ENCODE peak calls at places on chromosome 2, in nine cellular contexts. M is mesendoderm; U is spleen; K is brain microvascular endothelial cell; V is A549; B is AG04449; R is CD8-positive, alpha-beta memory T cell; D is fibroblast of lung; Z is body of pancreas. Q is an unnamed sample.

GRCh38 chr2:118049140-118050128 is 35.6 kb upstream of the CCDC93 start:
- DNase-seq in B (no peak), Z (no peak), R (no peak), U (no peak), D (no peak), K (no peak), M (no peak), V (no peak), Q (no peak)

GRCh38 chr2:7626139-7626537 is 708.9 kb downstream of the RNF144A start:
- DNase-seq in Z (no peak), D (no peak), V (no peak), M (no peak), U (no peak), R (no peak), B (no peak), K (no peak), Q (no peak)

GRCh38 chr2:37323770-37324535 is 680 bp downstream of the PRKD3 start:
- DNase-seq in B (no peak), U (peak), Z (peak), D (peak), M (peak), V (peak), K (peak), R (peak), Q (no peak)

GRCh38 chr2:25052948-25053477 is 11.1 kb downstream of the EFR3B start:
- DNase-seq in D (no peak), M (no peak), Z (no peak), R (no peak), B (no peak), V (no peak), U (no peak), K (no peak), Q (no peak)

GRCh38 chr2:173181982-173182381 is 106.3 kb downstream of the MAP3K20 start:
- DNase-seq in K (no peak), D (no peak), R (no peak), Z (no peak), V (no peak), M (no peak), B (no peak), U (no peak), Q (no peak)

GRCh38 chr2:131039908-131040660 is 53.2 kb downstream of the FAM168B start:
- DNase-seq in M (no peak), K (no peak), V (no peak), B (no peak), Z (no peak), U (peak), D (no peak), R (peak), Q (no peak)

GRCh38 chr2:100606332-100606731 is 43.5 kb downstream of the PDCL3 start:
- DNase-seq in D (no peak), B (no peak), R (no peak), M (no peak), U (no peak), K (no peak), V (no peak), Z (no peak), Q (no peak)

GRCh38 chr2:122531803-122532344 is 776.4 kb downstream of the TSN start:
- DNase-seq in D (no peak), R (no peak), K (peak), V (no peak), B (no peak), U (no peak), Z (no peak), M (peak), Q (no peak)

GRCh38 chr2:82823892-82824291 is 1635.2 kb downstream of the SUCLG1 start:
- DNase-seq in D (no peak), Z (no peak), U (no peak), B (no peak), M (no peak), K (no peak), R (no peak), V (no peak), Q (no peak)

GRCh38 chr2:109736177-109736827 is 57.8 kb upstream of the RGPD5 start:
- DNase-seq in M (peak), D (peak), Z (peak), V (peak), K (peak), U (peak), R (no peak), B (peak), Q (no peak)

GRCh38 chr2:8750221-8750620 is 68.4 kb downstream of the ID2 start:
- DNase-seq in R (no peak), D (no peak), K (no peak), U (no peak), B (no peak), V (no peak), M (no peak), Z (no peak), Q (no peak)

GRCh38 chr2:138829326-138829725 is 49.1 kb upstream of the NXPH2 start:
- DNase-seq in V (peak), M (peak), U (no peak), B (no peak), K (peak), R (no peak), D (peak), Z (peak), Q (no peak)

GRCh38 chr2:26033270-26033768 is 565 bp upstream of the RAB10 start:
- DNase-seq in M (peak), R (no peak), B (no peak), D (peak), V (peak), Z (no peak), K (peak), U (no peak), Q (no peak)

GRCh38 chr2:230358305-230358704 is 31.3 kb downstream of the SP140L start:
- DNase-seq in R (no peak), Z (no peak), K (no peak), D (peak), M (no peak), V (no peak), B (no peak), U (no peak), Q (no peak)

GRCh38 chr2:177545981-177546600 is 153.5 kb downstream of the AGPS start:
- DNase-seq in Z (no peak), U (no peak), B (no peak), V (no peak), D (no peak), K (no peak), R (no peak), M (peak), Q (no peak)

GRCh38 chr2:28979576-28980366 is 1.3 kb upstream of the TOGARAM2 start:
- DNase-seq in V (no peak), R (no peak), M (no peak), Z (no peak), U (no peak), D (no peak), K (no peak), B (no peak), Q (no peak)

GRCh38 chr2:46999857-47000678 is 84.5 kb upstream of the MCFD2 start:
- DNase-seq in Z (no peak), R (no peak), M (no peak), B (no peak), K (no peak), V (no peak), D (no peak), U (no peak), Q (no peak)

GRCh38 chr2:239382384-239382880 is 18.4 kb downstream of the HDAC4 start:
- DNase-seq in K (no peak), B (no peak), D (no peak), V (no peak), Z (no peak), R (no peak), M (no peak), U (peak), Q (no peak)

GRCh38 chr2:212364106-212364505 is 174.5 kb downstream of the ERBB4 start:
- DNase-seq in Z (no peak), D (peak), U (no peak), M (no peak), R (no peak), V (no peak), K (no peak), B (no peak), Q (peak)

GRCh38 chr2:168460561-168460960 is 4.5 kb downstream of the CERS6 start:
- DNase-seq in U (no peak), Z (no peak), M (no peak), B (no peak), D (no peak), R (no peak), V (no peak), K (no peak), Q (no peak)

DNA sequence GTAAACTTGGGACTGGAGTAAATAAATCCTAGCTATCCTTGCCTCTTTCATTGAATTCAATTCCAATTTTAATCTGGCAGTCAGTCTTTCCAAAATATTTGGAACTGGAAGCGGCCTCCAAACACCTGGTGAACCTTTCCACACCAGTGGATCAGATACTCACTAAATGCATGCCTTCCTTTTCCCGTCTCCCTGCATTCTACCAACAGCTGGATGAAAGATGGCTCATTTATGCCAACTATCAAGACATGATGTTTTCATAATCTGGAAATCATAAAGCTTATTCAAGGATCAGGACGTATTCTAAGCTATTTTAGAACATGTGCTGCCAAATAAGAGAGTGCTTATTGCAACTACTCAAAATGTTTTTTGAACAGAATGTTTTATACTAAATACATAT is 488.3 kb upstream of the SPHKAP start:
- DNase-seq in M (no peak), D (no peak), B (no peak), V (no peak), U (no peak), R (no peak), K (no peak), Z (no peak), Q (no peak)
- H3K4me3 ChIP-seq in M (no peak), D (no peak), B (no peak), V (no peak), U (no peak), R (no peak), K (no peak), Z (no peak), Q (no peak)

GRCh38 chr2:31235504-31235902 is 1.6 kb downstream of the EHD3 start:
- DNase-seq in R (no peak), Z (no peak), D (peak), M (peak), B (peak), U (no peak), K (peak), V (peak), Q (peak)

GRCh38 chr2:31233741-31234689 is at the start of gene EHD3:
- DNase-seq in D (peak), K (peak), Z (peak), U (peak), B (no peak), M (peak), R (peak), V (peak), Q (no peak)

GRCh38 chr2:31236433-31237205 is 2.7 kb downstream of the EHD3 start:
- DNase-seq in U (no peak), K (no peak), D (no peak), M (no peak), Z (no peak), V (no peak), B (no peak), R (no peak), Q (no peak)

GRCh38 chr2:31233216-31233615 is 736 bp upstream of the EHD3 start:
- DNase-seq in R (no peak), B (no peak), Z (no peak), M (peak), U (no peak), V (no peak), K (no peak), D (no peak), Q (no peak)

GRCh38 chr2:31234690-31235503 is 945 bp downstream of the EHD3 start:
- DNase-seq in B (no peak), U (no peak), K (no peak), M (no peak), V (no peak), R (no peak), Z (no peak), D (no peak), Q (no peak)
- H3K4me3 ChIP-seq in B (peak), U (peak), K (peak), M (peak), V (peak), R (peak), Z (peak), D (peak), Q (peak)

GRCh38 chr2:233061591-233062446 is 1.7 kb downstream of the INPP5D start:
- DNase-seq in Z (no peak), M (peak), U (peak), R (peak), V (no peak), D (peak), B (no peak), K (no peak), Q (no peak)

GRCh38 chr2:233060500-233061006 is 411 bp downstream of the INPP5D start:
- DNase-seq in B (no peak), M (no peak), K (no peak), D (no peak), V (no peak), R (no peak), Z (no peak), U (no peak), Q (no peak)

GRCh38 chr2:233059797-233060499 is at the start of gene INPP5D:
- DNase-seq in R (peak), V (no peak), U (peak), Z (no peak), B (no peak), K (no peak), M (no peak), D (no peak), Q (no peak)

GRCh38 chr2:233062447-233062842 is 2.3 kb downstream of the INPP5D start:
- DNase-seq in B (no peak), V (no peak), U (peak), K (no peak), R (no peak), Z (no peak), M (no peak), D (no peak), Q (no peak)

DNA sequence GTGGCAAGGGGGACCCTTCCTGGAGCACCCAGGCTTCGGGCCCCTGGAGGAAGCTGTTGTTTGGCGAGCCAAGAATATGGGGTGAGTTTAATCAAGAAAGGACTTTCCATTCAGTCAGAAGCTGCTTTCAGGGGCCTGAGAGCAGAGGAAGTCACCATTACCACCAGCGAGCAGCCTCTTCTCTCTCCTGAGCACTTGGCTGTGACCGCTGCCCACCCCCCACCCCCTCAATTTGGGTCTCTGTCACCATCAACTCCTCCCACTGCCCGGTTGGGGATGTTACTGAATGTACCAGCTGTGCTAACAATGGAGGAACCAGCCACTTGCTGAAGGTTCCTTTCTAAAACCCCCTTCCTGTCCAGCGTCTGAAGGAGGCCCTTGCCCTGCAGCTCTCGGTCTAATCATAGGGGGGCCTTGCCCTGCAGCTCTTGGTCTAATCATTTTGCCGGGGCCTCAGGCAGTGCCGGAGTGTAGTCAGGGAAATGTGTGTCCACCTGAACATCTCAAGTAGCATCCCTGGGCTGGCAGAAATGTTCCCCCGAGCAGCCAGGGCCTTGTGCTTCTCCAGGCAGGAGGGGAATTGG is 957 bp downstream of the INPP5D start:
- DNase-seq in Z (no peak), M (no peak), K (no peak), B (no peak), D (no peak), R (no peak), U (peak), V (no peak), Q (no peak)
- H3K4me3 ChIP-seq in Z (no peak), M (no peak), K (no peak), B (no peak), D (no peak), R (peak), U (peak), V (no peak), Q (no peak)

DNA sequence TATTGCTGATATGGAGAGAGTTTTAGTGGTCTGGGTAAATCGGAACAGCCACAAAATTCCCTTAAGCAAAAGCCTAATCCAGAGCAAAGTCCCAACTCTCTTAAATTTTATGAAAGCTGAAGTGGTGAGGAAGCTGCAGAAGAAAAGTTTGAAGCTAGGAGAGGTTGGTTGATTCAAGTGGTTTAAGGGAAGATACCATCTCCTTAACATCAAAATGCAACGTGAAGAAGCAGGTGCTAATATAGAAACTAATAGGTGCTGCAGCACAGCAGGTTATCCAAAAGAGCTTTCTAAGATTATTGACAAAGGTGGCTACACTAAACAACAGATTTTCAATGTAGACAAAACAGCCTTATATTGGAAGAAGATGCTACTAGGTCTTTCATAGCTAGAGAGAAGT is 28.3 kb upstream of the CD8A start:
- DNase-seq in Z (no peak), V (no peak), M (no peak), K (no peak), B (no peak), R (no peak), D (no peak), U (no peak), Q (no peak)
- H3K4me3 ChIP-seq in Z (no peak), V (no peak), M (no peak), K (no peak), B (no peak), R (no peak), D (no peak), U (no peak), Q (no peak)

GRCh38 chr2:69641887-69642708 is 1.4 kb downstream of the AAK1 start:
- DNase-seq in Z (no peak), K (no peak), B (no peak), U (no peak), D (no peak), R (peak), M (no peak), V (no peak), Q (no peak)
- H3K4me3 ChIP-seq in Z (peak), K (peak), B (peak), U (peak), D (peak), R (peak), M (peak), V (peak), Q (peak)

GRCh38 chr2:226892729-226893128 is 56.9 kb downstream of the RHBDD1 start:
- DNase-seq in Z (no peak), K (no peak), U (no peak), V (no peak), B (no peak), R (no peak), D (peak), M (no peak), Q (no peak)

GRCh38 chr2:226895579-226895978 is 59.7 kb downstream of the RHBDD1 start:
- DNase-seq in B (no peak), M (no peak), D (no peak), V (no peak), R (no peak), K (no peak), U (no peak), Z (no peak), Q (no peak)

GRCh38 chr2:226894752-226895151 is 58.9 kb downstream of the RHBDD1 start:
- DNase-seq in U (no peak), M (no peak), V (no peak), Z (no peak), B (no peak), D (no peak), R (no peak), K (no peak), Q (no peak)

GRCh38 chr2:226891780-226892590 is 56.1 kb downstream of the RHBDD1 start:
- DNase-seq in V (no peak), M (no peak), R (no peak), D (peak), U (no peak), B (peak), Z (no peak), K (peak), Q (no peak)

GRCh38 chr2:226893206-226893605 is 57.4 kb downstream of the RHBDD1 start:
- DNase-seq in R (no peak), K (no peak), V (no peak), Z (no peak), D (peak), U (no peak), B (no peak), M (no peak), Q (no peak)
- H3K4me3 ChIP-seq in R (no peak), K (no peak), V (no peak), Z (no peak), D (no peak), U (no peak), B (no peak), M (no peak), Q (no peak)

GRCh38 chr2:156803243-156803642 is 367.1 kb downstream of the GPD2 start:
- DNase-seq in Z (no peak), D (no peak), K (no peak), M (peak), U (no peak), V (no peak), R (no peak), B (no peak), Q (no peak)

GRCh38 chr2:156800781-156801366 is 364.7 kb downstream of the GPD2 start:
- DNase-seq in Z (no peak), D (peak), B (no peak), V (no peak), U (no peak), M (peak), K (no peak), R (no peak), Q (no peak)

GRCh38 chr2:156797832-156798231 is 361.7 kb downstream of the GPD2 start:
- DNase-seq in U (no peak), D (no peak), K (no peak), V (no peak), Z (no peak), R (no peak), B (no peak), M (no peak), Q (no peak)

GRCh38 chr2:156803967-156804366 is 367.8 kb downstream of the GPD2 start:
- DNase-seq in Z (no peak), M (no peak), K (no peak), V (no peak), R (no peak), D (no peak), U (no peak), B (no peak), Q (no peak)

DNA sequence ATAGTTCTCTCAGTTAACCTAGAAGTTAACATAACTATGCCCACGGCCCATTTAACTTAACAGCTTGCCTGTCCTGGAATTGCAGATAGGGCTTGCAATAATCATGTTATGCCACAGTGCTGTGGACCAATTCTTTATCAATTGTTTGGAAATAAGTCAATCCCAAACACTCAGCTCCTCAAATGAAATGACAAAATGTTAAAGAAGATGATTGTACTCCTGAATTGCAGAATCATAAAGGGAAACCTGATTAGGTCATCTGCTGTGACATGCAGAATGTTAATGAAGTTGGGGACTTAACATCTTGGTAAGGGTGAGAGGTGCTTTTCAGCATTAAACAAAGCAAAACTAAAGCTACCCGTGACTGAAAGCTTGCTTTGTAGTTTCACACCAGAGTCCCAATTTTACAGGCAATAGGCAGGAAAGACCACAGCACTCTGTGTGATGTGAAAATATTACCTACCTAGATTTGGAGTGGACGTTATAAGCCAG is 363.9 kb downstream of the GPD2 start:
- DNase-seq in K (no peak), U (no peak), V (no peak), D (peak), Z (no peak), R (no peak), B (no peak), M (peak), Q (no peak)
- H3K4me3 ChIP-seq in K (no peak), U (no peak), V (no peak), D (peak), Z (no peak), R (no peak), B (no peak), M (no peak), Q (no peak)

Q was measured in epithelial cell of proximal tubule.